ENCODE peak calls at places on chromosomes 13 and 19, in five cellular contexts. One of them, this sample, is unnamed.

GRCh38 chr19:50932018-50932689 is 20.7 kb downstream of the KLK5 start:
- DNase-seq in progenitor cell of endocrine pancreas: no peak
- DNase-seq in cardiac muscle cell: no peak
- DNase-seq in CD4-positive, alpha-beta T cell: no peak
- DNase-seq in WTC11: no peak
- DNase-seq in this sample: no peak

GRCh38 chr19:54207908-54208783 is 7.5 kb downstream of the RPS9 start:
- DNase-seq in WTC11: no peak
- DNase-seq in cardiac muscle cell: peak
- DNase-seq in CD4-positive, alpha-beta T cell: peak
- DNase-seq in progenitor cell of endocrine pancreas: no peak
- DNase-seq in this sample: no peak

GRCh38 chr13:109314101-109314500 is 472.3 kb downstream of the IRS2 start:
- DNase-seq in WTC11: no peak
- DNase-seq in CD4-positive, alpha-beta T cell: no peak
- DNase-seq in cardiac muscle cell: no peak
- DNase-seq in progenitor cell of endocrine pancreas: no peak
- DNase-seq in this sample: no peak

GRCh38 chr19:58154287-58154678 is 3.7 kb upstream of the ZNF329 start:
- DNase-seq in progenitor cell of endocrine pancreas: no peak
- DNase-seq in WTC11: peak
- DNase-seq in CD4-positive, alpha-beta T cell: no peak
- DNase-seq in cardiac muscle cell: peak
- DNase-seq in this sample: no peak

GRCh38 chr13:94112227-94112626 is 367.3 kb downstream of the DCT start:
- DNase-seq in progenitor cell of endocrine pancreas: no peak
- DNase-seq in cardiac muscle cell: peak
- DNase-seq in CD4-positive, alpha-beta T cell: no peak
- DNase-seq in WTC11: no peak
- DNase-seq in this sample: no peak

GRCh38 chr13:18921063-18921462 is 260.6 kb downstream of the TUBA3C start:
- DNase-seq in CD4-positive, alpha-beta T cell: no peak
- DNase-seq in WTC11: no peak
- DNase-seq in progenitor cell of endocrine pancreas: no peak
- DNase-seq in cardiac muscle cell: no peak
- DNase-seq in this sample: no peak

GRCh38 chr13:28558126-28558525 is 63.2 kb upstream of the FLT1 start:
- DNase-seq in CD4-positive, alpha-beta T cell: no peak
- DNase-seq in progenitor cell of endocrine pancreas: no peak
- DNase-seq in WTC11: no peak
- DNase-seq in cardiac muscle cell: peak
- DNase-seq in this sample: no peak

GRCh38 chr13:28059214-28059613 is 41.2 kb downstream of the FLT3 start:
- DNase-seq in WTC11: peak
- DNase-seq in cardiac muscle cell: peak
- DNase-seq in progenitor cell of endocrine pancreas: no peak
- DNase-seq in CD4-positive, alpha-beta T cell: peak
- DNase-seq in this sample: no peak

GRCh38 chr13:30103161-30103858 is 204.0 kb downstream of the KATNAL1 start:
- DNase-seq in CD4-positive, alpha-beta T cell: no peak
- DNase-seq in progenitor cell of endocrine pancreas: no peak
- DNase-seq in cardiac muscle cell: no peak
- DNase-seq in WTC11: no peak
- DNase-seq in this sample: no peak

GRCh38 chr19:5850743-5851293 is 431 bp downstream of the FUT3 start:
- DNase-seq in progenitor cell of endocrine pancreas: no peak
- DNase-seq in cardiac muscle cell: peak
- DNase-seq in WTC11: no peak
- DNase-seq in CD4-positive, alpha-beta T cell: no peak
- DNase-seq in this sample: no peak

GRCh38 chr19:33394006-33394722 is 20.7 kb downstream of the CEBPG start:
- DNase-seq in WTC11: no peak
- DNase-seq in CD4-positive, alpha-beta T cell: no peak
- DNase-seq in cardiac muscle cell: peak
- DNase-seq in progenitor cell of endocrine pancreas: no peak
- DNase-seq in this sample: no peak

GRCh38 chr13:92303428-92303827 is 905.0 kb downstream of the GPC5 start:
- DNase-seq in CD4-positive, alpha-beta T cell: no peak
- DNase-seq in progenitor cell of endocrine pancreas: no peak
- DNase-seq in WTC11: no peak
- DNase-seq in cardiac muscle cell: peak
- DNase-seq in this sample: no peak

GRCh38 chr19:35592226-35592625 is 6.3 kb downstream of the PMIS2 start:
- DNase-seq in CD4-positive, alpha-beta T cell: no peak
- DNase-seq in cardiac muscle cell: peak
- DNase-seq in progenitor cell of endocrine pancreas: no peak
- DNase-seq in WTC11: peak
- DNase-seq in this sample: no peak

GRCh38 chr13:99992376-99992775 is 10.8 kb downstream of the ZIC2 start:
- DNase-seq in CD4-positive, alpha-beta T cell: no peak
- DNase-seq in WTC11: no peak
- DNase-seq in cardiac muscle cell: no peak
- DNase-seq in progenitor cell of endocrine pancreas: no peak
- DNase-seq in this sample: no peak

GRCh38 chr13:42702726-42703125 is 78.7 kb upstream of the FAM216B start:
- DNase-seq in progenitor cell of endocrine pancreas: no peak
- DNase-seq in cardiac muscle cell: peak
- DNase-seq in WTC11: no peak
- DNase-seq in CD4-positive, alpha-beta T cell: no peak
- DNase-seq in this sample: no peak

DNA sequence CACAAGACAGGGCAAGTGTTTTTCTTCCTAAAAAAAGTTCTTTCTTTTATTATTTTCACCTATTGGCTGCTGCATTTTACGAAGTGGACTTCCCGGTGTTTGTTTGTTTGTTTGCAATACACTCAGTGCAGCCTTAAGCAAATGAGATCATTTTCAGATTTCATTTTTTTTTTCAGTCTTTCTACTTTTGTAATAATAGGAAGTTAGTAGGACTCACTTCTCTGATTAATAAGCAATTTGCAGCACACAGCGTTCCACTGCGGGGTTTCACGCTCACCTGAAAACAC is 128.3 kb downstream of the STK24 start:
- DNase-seq in cardiac muscle cell: no peak
- DNase-seq in CD4-positive, alpha-beta T cell: no peak
- DNase-seq in WTC11: no peak
- DNase-seq in progenitor cell of endocrine pancreas: no peak
- DNase-seq in this sample: no peak
- TF ChIP-seq CTCF in cardiac muscle cell: no peak
- TF ChIP-seq CTCF in CD4-positive, alpha-beta T cell: no peak
- TF ChIP-seq CTCF in WTC11: peak
- TF ChIP-seq CTCF in progenitor cell of endocrine pancreas: no peak
- TF ChIP-seq CTCF in this sample: no peak

GRCh38 chr13:72804301-72804700 is 22.4 kb downstream of the PIBF1 start:
- DNase-seq in progenitor cell of endocrine pancreas: no peak
- DNase-seq in cardiac muscle cell: no peak
- DNase-seq in WTC11: no peak
- DNase-seq in CD4-positive, alpha-beta T cell: no peak
- DNase-seq in this sample: no peak

GRCh38 chr13:72805663-72806341 is 23.9 kb downstream of the PIBF1 start:
- DNase-seq in progenitor cell of endocrine pancreas: no peak
- DNase-seq in WTC11: no peak
- DNase-seq in CD4-positive, alpha-beta T cell: no peak
- DNase-seq in cardiac muscle cell: peak
- DNase-seq in this sample: no peak

DNA sequence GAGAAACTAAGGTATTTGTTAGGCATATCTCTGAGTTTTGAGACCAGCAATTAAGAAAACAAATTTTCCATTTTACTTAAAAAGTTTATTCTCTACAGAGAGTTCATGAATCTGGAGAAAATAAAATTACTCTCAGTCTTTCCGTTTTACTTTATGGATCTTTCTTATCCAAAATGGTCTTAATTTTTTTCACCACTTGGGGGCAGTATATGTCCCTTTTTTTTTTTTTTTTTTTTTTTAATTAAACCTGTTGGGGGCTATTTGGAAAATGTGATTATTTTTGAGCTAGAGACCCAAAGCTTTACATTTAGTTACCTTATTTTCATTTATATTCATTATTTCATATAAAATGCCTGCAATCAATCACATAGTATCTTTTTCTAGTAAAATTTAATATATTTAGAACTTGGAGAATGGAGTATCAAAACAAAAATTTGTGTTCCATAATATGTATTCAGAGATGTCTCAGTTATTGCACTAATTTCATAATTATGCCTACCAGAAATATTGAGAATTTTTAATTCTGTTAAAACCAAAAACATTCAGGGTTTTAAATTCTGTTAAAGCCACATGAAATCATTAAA is 27.1 kb downstream of the PIBF1 start:
- DNase-seq in CD4-positive, alpha-beta T cell: no peak
- DNase-seq in progenitor cell of endocrine pancreas: no peak
- DNase-seq in cardiac muscle cell: peak
- DNase-seq in WTC11: no peak
- DNase-seq in this sample: no peak
- TF ChIP-seq CTCF in CD4-positive, alpha-beta T cell: peak
- TF ChIP-seq CTCF in progenitor cell of endocrine pancreas: peak
- TF ChIP-seq CTCF in cardiac muscle cell: peak
- TF ChIP-seq CTCF in WTC11: peak
- TF ChIP-seq CTCF in this sample: peak

DNA sequence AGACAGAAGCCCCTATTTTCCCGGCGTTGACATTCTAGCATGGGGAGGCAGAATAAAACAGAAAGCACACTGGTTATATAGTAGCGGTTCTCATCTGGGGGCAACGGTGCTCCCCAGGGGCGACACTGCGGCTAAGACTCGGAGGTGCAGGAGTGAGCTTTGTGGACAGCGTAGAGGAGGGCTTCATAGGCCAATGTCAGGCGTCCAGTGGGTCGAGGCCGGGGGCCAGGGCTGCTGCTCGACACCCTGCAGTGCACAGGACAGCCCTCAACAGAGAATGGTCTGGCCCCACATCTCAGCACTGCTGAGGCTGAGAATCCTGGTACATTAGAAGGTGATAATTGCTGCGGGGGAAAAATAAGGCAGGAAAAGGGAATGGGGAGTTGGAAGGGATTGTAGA is 1.5 kb downstream of the ZNF628 start:
- DNase-seq in progenitor cell of endocrine pancreas: no peak
- DNase-seq in cardiac muscle cell: no peak
- DNase-seq in WTC11: no peak
- DNase-seq in CD4-positive, alpha-beta T cell: no peak
- DNase-seq in this sample: no peak
- TF ChIP-seq CTCF in progenitor cell of endocrine pancreas: no peak
- TF ChIP-seq CTCF in cardiac muscle cell: no peak
- TF ChIP-seq CTCF in WTC11: no peak
- TF ChIP-seq CTCF in CD4-positive, alpha-beta T cell: no peak
- TF ChIP-seq CTCF in this sample: no peak

GRCh38 chr19:10291554-10292205 is 1.9 kb downstream of the ICAM5 start:
- DNase-seq in WTC11: no peak
- DNase-seq in cardiac muscle cell: no peak
- DNase-seq in progenitor cell of endocrine pancreas: no peak
- DNase-seq in CD4-positive, alpha-beta T cell: no peak
- DNase-seq in this sample: no peak
- TF ChIP-seq CTCF in WTC11: no peak
- TF ChIP-seq CTCF in cardiac muscle cell: no peak
- TF ChIP-seq CTCF in progenitor cell of endocrine pancreas: no peak
- TF ChIP-seq CTCF in CD4-positive, alpha-beta T cell: no peak
- TF ChIP-seq CTCF in this sample: no peak

DNA sequence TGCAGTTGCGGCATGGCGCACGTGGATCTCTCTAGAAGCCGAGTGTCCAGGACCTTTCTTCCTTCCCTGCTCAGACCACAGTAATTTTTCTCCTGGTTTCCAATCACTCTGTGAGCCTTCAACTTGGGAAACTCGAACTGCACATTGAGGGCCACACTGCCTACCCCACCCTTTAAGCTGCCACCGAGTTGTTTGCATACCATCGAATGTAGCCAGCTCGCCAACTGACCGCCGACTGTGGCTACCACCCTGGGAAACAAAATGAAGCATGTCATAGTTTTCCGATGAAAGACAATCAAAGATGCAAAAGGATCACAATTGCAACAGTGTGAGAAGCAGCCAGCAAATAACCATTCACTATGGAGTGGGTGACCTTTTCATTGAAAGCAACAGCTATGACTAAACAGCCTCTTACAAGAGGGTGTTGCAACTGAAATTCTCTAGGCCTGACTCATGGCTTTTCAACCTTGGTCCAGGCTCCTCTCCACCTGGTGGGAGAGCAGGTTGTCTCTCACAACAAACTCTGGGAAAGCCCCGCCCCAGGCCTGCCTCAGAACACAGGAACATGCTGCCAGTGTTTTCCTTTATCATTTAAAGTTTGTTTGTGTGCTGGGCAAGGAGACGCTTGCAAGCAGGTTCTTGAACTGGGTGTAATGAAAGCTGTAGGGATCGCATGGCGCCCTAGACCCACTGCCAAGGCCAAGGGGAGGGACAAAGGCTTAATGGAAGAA is 141.7 kb upstream of the SERP2 start:
- DNase-seq in cardiac muscle cell: peak
- DNase-seq in CD4-positive, alpha-beta T cell: no peak
- DNase-seq in progenitor cell of endocrine pancreas: no peak
- DNase-seq in WTC11: peak
- DNase-seq in this sample: no peak
- TF ChIP-seq CTCF in cardiac muscle cell: peak
- TF ChIP-seq CTCF in CD4-positive, alpha-beta T cell: no peak
- TF ChIP-seq CTCF in progenitor cell of endocrine pancreas: no peak
- TF ChIP-seq CTCF in WTC11: no peak
- TF ChIP-seq CTCF in this sample: no peak

GRCh38 chr19:32287811-32288227 is 57.6 kb upstream of the ZNF507 start:
- DNase-seq in WTC11: peak
- DNase-seq in CD4-positive, alpha-beta T cell: no peak
- DNase-seq in progenitor cell of endocrine pancreas: peak
- DNase-seq in cardiac muscle cell: peak
- DNase-seq in this sample: no peak
- TF ChIP-seq CTCF in WTC11: no peak
- TF ChIP-seq CTCF in CD4-positive, alpha-beta T cell: no peak
- TF ChIP-seq CTCF in progenitor cell of endocrine pancreas: peak
- TF ChIP-seq CTCF in cardiac muscle cell: peak
- TF ChIP-seq CTCF in this sample: peak

GRCh38 chr13:23744315-23744714 is 144.9 kb downstream of the MIPEP start:
- DNase-seq in cardiac muscle cell: no peak
- DNase-seq in CD4-positive, alpha-beta T cell: no peak
- DNase-seq in WTC11: no peak
- DNase-seq in progenitor cell of endocrine pancreas: no peak
- DNase-seq in this sample: no peak
- TF ChIP-seq CTCF in cardiac muscle cell: no peak
- TF ChIP-seq CTCF in CD4-positive, alpha-beta T cell: no peak
- TF ChIP-seq CTCF in WTC11: no peak
- TF ChIP-seq CTCF in progenitor cell of endocrine pancreas: no peak
- TF ChIP-seq CTCF in this sample: no peak

This sample was measured in D721Med.